ENCODE peak calls at places on chromosome 4, in seven cellular contexts. V, I, R, D, H, K and W are unnamed samples.

GRCh38 chr4:165384608-165385007 is 5.8 kb downstream of the CPE start:
- DNase-seq in V (no peak), I (peak; percentile 73), R (no peak), D (no peak), H (no peak), K (peak; percentile 14), W (no peak)

GRCh38 chr4:23337292-23337691 is 552.6 kb downstream of the PPARGC1A start:
- DNase-seq in V (no peak), I (no peak), R (no peak), D (no peak), H (no peak), K (no peak), W (no peak)

GRCh38 chr4:661856-662761 is 12.0 kb downstream of the ATP5ME start:
- DNase-seq in V (no peak), I (no peak), R (no peak), D (no peak), H (no peak), K (no peak), W (peak; percentile 63)

GRCh38 chr4:30863031-30863430 is 142.9 kb downstream of the PCDH7 start:
- DNase-seq in V (no peak), I (no peak), R (no peak), D (no peak), H (no peak), K (no peak), W (no peak)

GRCh38 chr4:142817442-142817841 is 28.7 kb downstream of the INPP4B start:
- DNase-seq in V (peak; percentile 89), I (no peak), R (no peak), D (no peak), H (no peak), K (peak; percentile 97), W (no peak)

GRCh38 chr4:165288639-165289428 is 38.6 kb upstream of the MSMO1 start:
- DNase-seq in V (no peak), I (no peak), R (no peak), D (no peak), H (no peak), K (peak; percentile 68), W (no peak)

GRCh38 chr4:54085284-54085683 is 14.7 kb upstream of the GSX2 start:
- DNase-seq in V (peak; percentile 84), I (no peak), R (no peak), D (peak; percentile 59), H (no peak), K (peak; percentile 89), W (no peak)

GRCh38 chr4:80073362-80074008 is 456 bp upstream of the ANTXR2 start:
- DNase-seq in V (no peak), I (no peak), R (no peak), D (no peak), H (no peak), K (no peak), W (no peak)

GRCh38 chr4:55143858-55144257 is 18.5 kb upstream of the KDR start:
- DNase-seq in V (no peak), I (no peak), R (no peak), D (no peak), H (no peak), K (no peak), W (no peak)

GRCh38 chr4:23889814-23890269 is at the start of gene PPARGC1A:
- DNase-seq in V (peak; percentile 26), I (peak; percentile 55), R (peak; percentile 36), D (peak; percentile 32), H (no peak), K (peak; percentile 39), W (no peak)

GRCh38 chr4:147543039-147543438 is 62.1 kb downstream of the EDNRA start:
- DNase-seq in V (no peak), I (no peak), R (no peak), D (no peak), H (no peak), K (peak; percentile 76), W (no peak)

GRCh38 chr4:47704693-47705325 is 133.1 kb downstream of the CORIN start:
- DNase-seq in V (no peak), I (peak; percentile 23), R (peak; percentile 34), D (no peak), H (no peak), K (peak; percentile 40), W (peak; percentile 60)

GRCh38 chr4:135739354-135739753 is 1537.8 kb upstream of the PABPC4L start:
- DNase-seq in V (no peak), I (no peak), R (no peak), D (no peak), H (no peak), K (no peak), W (no peak)

GRCh38 chr4:76430519-76431388 is 4.3 kb upstream of the SHROOM3 start:
- DNase-seq in V (peak; percentile 46), I (peak; percentile 14), R (no peak), D (no peak), H (no peak), K (peak; percentile 71), W (peak; percentile 32)

GRCh38 chr4:57132746-57133142 is 22.6 kb upstream of the IGFBP7 start:
- DNase-seq in V (no peak), I (no peak), R (no peak), D (no peak), H (no peak), K (peak; percentile 40), W (no peak)

GRCh38 chr4:112492321-112492720 is 23.7 kb downstream of the NEUROG2 start:
- DNase-seq in V (no peak), I (no peak), R (no peak), D (no peak), H (no peak), K (peak; percentile 4), W (no peak)

GRCh38 chr4:168978001-168978700 is 31.9 kb downstream of the CBR4 start:
- DNase-seq in V (peak; percentile 25), I (no peak), R (no peak), D (no peak), H (no peak), K (peak; percentile 81), W (no peak)

GRCh38 chr4:179624768-179625181 is 2182.5 kb upstream of the AGA start:
- DNase-seq in V (peak; percentile 20), I (no peak), R (peak; percentile 22), D (no peak), H (no peak), K (no peak), W (no peak)

GRCh38 chr4:180717451-180717850 is 1525.8 kb upstream of the TENM3 start:
- DNase-seq in V (no peak), I (no peak), R (no peak), D (no peak), H (no peak), K (no peak), W (no peak)

GRCh38 chr4:174210952-174211490 is 72.4 kb downstream of the FBXO8 start:
- DNase-seq in V (peak; percentile 11), I (no peak), R (no peak), D (no peak), H (no peak), K (peak; percentile 41), W (no peak)

GRCh38 chr4:112379306-112379705 is 82.1 kb downstream of the ALPK1 start:
- DNase-seq in V (no peak), I (no peak), R (no peak), D (no peak), H (no peak), K (no peak), W (peak; percentile 86)

GRCh38 chr4:43132010-43132582 is 239.6 kb downstream of the GRXCR1 start:
- DNase-seq in V (peak; percentile 29), I (peak; percentile 10), R (peak; percentile 63), D (peak; percentile 7), H (no peak), K (peak; percentile 7), W (peak; percentile 8)

GRCh38 chr4:5751918-5752802 is 41.2 kb downstream of the EVC start:
- DNase-seq in V (peak; percentile 93), I (no peak), R (no peak), D (no peak), H (no peak), K (no peak), W (peak; percentile 90)